ENCODE peak calls at places on chromosomes 2 and 18, in seven cellular contexts. One of them, this sample, is unnamed.

GRCh38 chr18:77106331-77106730 is 26.3 kb downstream of the MBP start:
- DNase-seq in B cell: no peak
- DNase-seq in brain microvascular endothelial cell: no peak
- DNase-seq in AG04449: no peak
- DNase-seq in uterus: no peak
- DNase-seq in stomach: no peak
- DNase-seq in HFFc6: no peak
- DNase-seq in this sample: no peak

GRCh38 chr2:144718376-144718775 is 198.5 kb upstream of the ZEB2 start:
- DNase-seq in B cell: no peak
- DNase-seq in brain microvascular endothelial cell: no peak
- DNase-seq in AG04449: no peak
- DNase-seq in uterus: no peak
- DNase-seq in stomach: no peak
- DNase-seq in HFFc6: no peak
- DNase-seq in this sample: no peak

GRCh38 chr2:124804014-124804940 is 779.2 kb downstream of the CNTNAP5 start:
- DNase-seq in B cell: peak
- DNase-seq in brain microvascular endothelial cell: no peak
- DNase-seq in AG04449: no peak
- DNase-seq in uterus: no peak
- DNase-seq in stomach: no peak
- DNase-seq in HFFc6: peak
- DNase-seq in this sample: no peak

GRCh38 chr2:40439473-40439872 is 12.4 kb downstream of the SLC8A1 start:
- DNase-seq in B cell: no peak
- DNase-seq in brain microvascular endothelial cell: no peak
- DNase-seq in AG04449: no peak
- DNase-seq in uterus: no peak
- DNase-seq in stomach: no peak
- DNase-seq in HFFc6: peak
- DNase-seq in this sample: no peak

GRCh38 chr2:189854152-189854551 is 69.9 kb downstream of the PMS1 start:
- DNase-seq in B cell: no peak
- DNase-seq in brain microvascular endothelial cell: no peak
- DNase-seq in AG04449: no peak
- DNase-seq in uterus: no peak
- DNase-seq in stomach: no peak
- DNase-seq in HFFc6: no peak
- DNase-seq in this sample: no peak

GRCh38 chr2:222358876-222359275 is 60.1 kb upstream of the PAX3 start:
- DNase-seq in B cell: no peak
- DNase-seq in brain microvascular endothelial cell: no peak
- DNase-seq in AG04449: no peak
- DNase-seq in uterus: no peak
- DNase-seq in stomach: no peak
- DNase-seq in HFFc6: no peak
- DNase-seq in this sample: no peak

GRCh38 chr2:105143467-105144127 is 97.9 kb upstream of the GPR45 start:
- DNase-seq in B cell: peak
- DNase-seq in brain microvascular endothelial cell: no peak
- DNase-seq in AG04449: no peak
- DNase-seq in uterus: peak
- DNase-seq in stomach: no peak
- DNase-seq in HFFc6: no peak
- DNase-seq in this sample: no peak

GRCh38 chr2:38601463-38602135 is 1.1 kb downstream of the HNRNPLL start:
- DNase-seq in B cell: peak
- DNase-seq in brain microvascular endothelial cell: no peak
- DNase-seq in AG04449: no peak
- DNase-seq in uterus: no peak
- DNase-seq in stomach: no peak
- DNase-seq in HFFc6: no peak
- DNase-seq in this sample: no peak

GRCh38 chr2:9693138-9693520 is 62.3 kb upstream of the YWHAQ start:
- DNase-seq in B cell: no peak
- DNase-seq in brain microvascular endothelial cell: peak
- DNase-seq in AG04449: no peak
- DNase-seq in uterus: peak
- DNase-seq in stomach: no peak
- DNase-seq in HFFc6: peak
- DNase-seq in this sample: no peak

GRCh38 chr2:134446431-134447091 is 192.7 kb downstream of the MGAT5 start:
- DNase-seq in B cell: no peak
- DNase-seq in brain microvascular endothelial cell: no peak
- DNase-seq in AG04449: no peak
- DNase-seq in uterus: no peak
- DNase-seq in stomach: no peak
- DNase-seq in HFFc6: peak
- DNase-seq in this sample: peak

GRCh38 chr2:180970052-180970451 is 10.4 kb upstream of the UBE2E3 start:
- DNase-seq in B cell: no peak
- DNase-seq in brain microvascular endothelial cell: no peak
- DNase-seq in AG04449: no peak
- DNase-seq in uterus: no peak
- DNase-seq in stomach: no peak
- DNase-seq in HFFc6: no peak
- DNase-seq in this sample: no peak

GRCh38 chr18:55300469-55301195 is 287.4 kb downstream of the TCF4 start:
- DNase-seq in B cell: no peak
- DNase-seq in brain microvascular endothelial cell: no peak
- DNase-seq in AG04449: peak
- DNase-seq in uterus: peak
- DNase-seq in stomach: no peak
- DNase-seq in HFFc6: peak
- DNase-seq in this sample: no peak

GRCh38 chr2:160076935-160077334 is 14.5 kb upstream of the PLA2R1 start:
- DNase-seq in B cell: no peak
- DNase-seq in brain microvascular endothelial cell: no peak
- DNase-seq in AG04449: no peak
- DNase-seq in uterus: no peak
- DNase-seq in stomach: no peak
- DNase-seq in HFFc6: no peak
- DNase-seq in this sample: no peak

GRCh38 chr2:54838585-54839035 is 115.1 kb downstream of the EML6 start:
- DNase-seq in B cell: peak
- DNase-seq in brain microvascular endothelial cell: peak
- DNase-seq in AG04449: no peak
- DNase-seq in uterus: peak
- DNase-seq in stomach: peak
- DNase-seq in HFFc6: peak
- DNase-seq in this sample: no peak

GRCh38 chr2:2547911-2548310 is 216.8 kb upstream of the MYT1L start:
- DNase-seq in B cell: no peak
- DNase-seq in brain microvascular endothelial cell: no peak
- DNase-seq in AG04449: no peak
- DNase-seq in uterus: no peak
- DNase-seq in stomach: no peak
- DNase-seq in HFFc6: no peak
- DNase-seq in this sample: no peak

GRCh38 chr2:218658671-218659257 is 659 bp downstream of the ZNF142 start:
- DNase-seq in B cell: peak
- DNase-seq in brain microvascular endothelial cell: peak
- DNase-seq in AG04449: no peak
- DNase-seq in uterus: no peak
- DNase-seq in stomach: peak
- DNase-seq in HFFc6: peak
- DNase-seq in this sample: no peak
- TF ChIP-seq CTCF in B cell: peak
- TF ChIP-seq CTCF in brain microvascular endothelial cell: peak
- TF ChIP-seq CTCF in AG04449: peak
- TF ChIP-seq CTCF in uterus: no peak
- TF ChIP-seq CTCF in stomach: no peak
- TF ChIP-seq CTCF in HFFc6: peak
- TF ChIP-seq CTCF in this sample: peak

GRCh38 chr2:61733563-61733962 is 120.3 kb downstream of the FAM161A start:
- DNase-seq in B cell: no peak
- DNase-seq in brain microvascular endothelial cell: peak
- DNase-seq in AG04449: no peak
- DNase-seq in uterus: no peak
- DNase-seq in stomach: no peak
- DNase-seq in HFFc6: no peak
- DNase-seq in this sample: no peak
- TF ChIP-seq CTCF in B cell: no peak
- TF ChIP-seq CTCF in brain microvascular endothelial cell: no peak
- TF ChIP-seq CTCF in AG04449: no peak
- TF ChIP-seq CTCF in uterus: no peak
- TF ChIP-seq CTCF in stomach: no peak
- TF ChIP-seq CTCF in HFFc6: no peak
- TF ChIP-seq CTCF in this sample: no peak

GRCh38 chr2:174699993-174700766 is 64.1 kb downstream of the CHRNA1 start:
- DNase-seq in B cell: peak
- DNase-seq in brain microvascular endothelial cell: no peak
- DNase-seq in AG04449: no peak
- DNase-seq in uterus: no peak
- DNase-seq in stomach: no peak
- DNase-seq in HFFc6: peak
- DNase-seq in this sample: peak
- TF ChIP-seq CTCF in B cell: peak
- TF ChIP-seq CTCF in brain microvascular endothelial cell: peak
- TF ChIP-seq CTCF in AG04449: peak
- TF ChIP-seq CTCF in uterus: peak
- TF ChIP-seq CTCF in stomach: peak
- TF ChIP-seq CTCF in HFFc6: peak
- TF ChIP-seq CTCF in this sample: peak

DNA sequence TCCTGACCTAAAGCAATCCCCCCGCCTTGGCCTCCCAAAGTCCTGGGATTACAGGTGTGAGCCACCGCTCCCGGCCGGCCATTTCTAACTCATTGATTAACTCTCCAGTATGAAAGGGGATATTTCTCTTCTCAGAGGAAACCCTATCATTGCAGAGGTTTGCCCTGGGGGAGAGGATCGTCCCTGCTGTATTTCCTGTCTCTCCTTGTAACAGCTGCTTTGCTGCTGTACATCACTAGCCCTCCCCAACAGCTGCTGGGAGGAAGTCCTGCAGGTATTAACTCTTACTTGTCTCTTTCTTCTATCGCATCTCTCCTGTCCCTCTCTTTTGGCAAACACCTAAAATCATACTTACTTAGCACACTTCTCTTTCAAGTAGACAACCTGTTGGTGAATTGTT is 219.0 kb upstream of the DSEL start:
- DNase-seq in B cell: no peak
- DNase-seq in brain microvascular endothelial cell: no peak
- DNase-seq in AG04449: no peak
- DNase-seq in uterus: no peak
- DNase-seq in stomach: no peak
- DNase-seq in HFFc6: no peak
- DNase-seq in this sample: no peak
- TF ChIP-seq CTCF in B cell: no peak
- TF ChIP-seq CTCF in brain microvascular endothelial cell: no peak
- TF ChIP-seq CTCF in AG04449: no peak
- TF ChIP-seq CTCF in uterus: no peak
- TF ChIP-seq CTCF in stomach: no peak
- TF ChIP-seq CTCF in HFFc6: no peak
- TF ChIP-seq CTCF in this sample: no peak

GRCh38 chr2:207341816-207342215 is 176.1 kb upstream of the KLF7 start:
- DNase-seq in B cell: no peak
- DNase-seq in brain microvascular endothelial cell: no peak
- DNase-seq in AG04449: no peak
- DNase-seq in uterus: no peak
- DNase-seq in stomach: no peak
- DNase-seq in HFFc6: no peak
- DNase-seq in this sample: no peak
- TF ChIP-seq CTCF in B cell: no peak
- TF ChIP-seq CTCF in brain microvascular endothelial cell: peak
- TF ChIP-seq CTCF in AG04449: no peak
- TF ChIP-seq CTCF in uterus: no peak
- TF ChIP-seq CTCF in stomach: no peak
- TF ChIP-seq CTCF in HFFc6: no peak
- TF ChIP-seq CTCF in this sample: peak

DNA sequence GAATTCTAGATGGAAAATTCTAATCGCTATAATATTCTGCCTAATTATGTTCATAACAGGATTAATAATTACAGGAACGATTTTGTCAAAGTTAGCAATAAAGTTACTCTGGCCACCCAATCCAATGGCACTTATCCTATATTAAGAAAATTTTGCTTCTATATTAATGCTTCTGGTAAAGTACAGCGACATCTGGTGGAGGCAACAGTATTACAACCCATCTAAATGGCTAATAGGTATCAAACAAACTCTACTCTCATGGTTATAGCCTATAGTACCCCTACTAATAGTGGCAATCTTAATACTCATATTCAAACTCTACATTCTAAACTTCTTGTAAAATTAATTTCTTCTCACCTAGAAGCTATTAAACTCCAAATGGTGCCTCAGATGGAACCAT is 1084.7 kb upstream of the LRRTM1 start:
- DNase-seq in B cell: no peak
- DNase-seq in brain microvascular endothelial cell: no peak
- DNase-seq in AG04449: no peak
- DNase-seq in uterus: no peak
- DNase-seq in stomach: no peak
- DNase-seq in HFFc6: no peak
- DNase-seq in this sample: no peak
- TF ChIP-seq CTCF in B cell: no peak
- TF ChIP-seq CTCF in brain microvascular endothelial cell: no peak
- TF ChIP-seq CTCF in AG04449: no peak
- TF ChIP-seq CTCF in uterus: no peak
- TF ChIP-seq CTCF in stomach: no peak
- TF ChIP-seq CTCF in HFFc6: peak
- TF ChIP-seq CTCF in this sample: no peak

DNA sequence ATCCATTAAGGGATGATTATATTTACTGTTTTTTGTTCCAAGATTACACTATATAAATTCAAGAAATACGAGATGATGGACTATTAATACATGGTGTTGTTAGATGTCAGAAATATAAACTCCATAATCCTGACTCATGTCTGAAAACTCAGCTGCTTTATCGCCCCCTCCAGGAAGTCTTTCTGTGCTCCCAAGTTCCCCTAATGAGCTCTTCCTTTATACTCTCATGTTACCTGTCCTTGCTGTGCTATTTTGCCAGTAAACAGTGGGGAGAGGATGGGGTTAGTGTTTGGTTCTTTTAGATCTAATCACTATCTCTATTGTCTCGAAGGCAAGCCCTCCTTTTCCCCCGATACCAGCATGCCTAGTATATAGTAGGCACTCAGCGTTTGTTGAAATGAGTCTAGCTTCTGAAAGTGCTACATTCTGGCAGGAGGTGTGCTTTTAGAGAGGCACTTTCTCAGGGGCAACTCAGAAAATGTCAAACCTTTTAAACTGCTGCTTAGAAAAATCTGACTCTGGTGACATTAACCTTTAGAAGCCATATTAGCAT is 21.4 kb upstream of the BARD1 start:
- DNase-seq in B cell: peak
- DNase-seq in brain microvascular endothelial cell: peak
- DNase-seq in AG04449: no peak
- DNase-seq in uterus: no peak
- DNase-seq in stomach: no peak
- DNase-seq in HFFc6: no peak
- DNase-seq in this sample: no peak
- TF ChIP-seq CTCF in B cell: peak
- TF ChIP-seq CTCF in brain microvascular endothelial cell: peak
- TF ChIP-seq CTCF in AG04449: peak
- TF ChIP-seq CTCF in uterus: no peak
- TF ChIP-seq CTCF in stomach: no peak
- TF ChIP-seq CTCF in HFFc6: peak
- TF ChIP-seq CTCF in this sample: no peak